ENCODE peak calls at places on chromosomes 11 and 22, in four cellular contexts. C, J, U and L are unnamed samples.
A peak's percentile ranks its signal among the peaks of the same experiment; 100 is the strongest.

GRCh38 chr11:37511425-37511933 is 913.4 kb upstream of the RAG2 start:
- DNase-seq in C (peak; percentile 31), J (no peak), U (no peak), L (no peak)

GRCh38 chr22:25282671-25283561 is 63.5 kb downstream of the CRYBB2 start:
- DNase-seq in C (no peak), J (peak; percentile 78), U (no peak), L (no peak)

GRCh38 chr11:78138694-78139421 is 568 bp downstream of the ALG8 start:
- DNase-seq in C (peak; percentile 67), J (no peak), U (no peak), L (no peak)

GRCh38 chr11:76551400-76551799 is 106.6 kb downstream of the EMSY start:
- DNase-seq in C (peak; percentile 5), J (no peak), U (no peak), L (no peak)

GRCh38 chr11:22670803-22671202 is 4.4 kb downstream of the GAS2 start:
- DNase-seq in C (peak; percentile 1), J (no peak), U (peak; percentile 39), L (no peak)

GRCh38 chr11:43516316-43516820 is 157.6 kb downstream of the TTC17 start:
- DNase-seq in C (no peak), J (no peak), U (no peak), L (no peak)

GRCh38 chr22:33650244-33650643 is 270.0 kb downstream of the LARGE1 start:
- DNase-seq in C (peak; percentile 44), J (no peak), U (no peak), L (no peak)

GRCh38 chr22:49299821-49300231 is 527.8 kb downstream of the BRD1 start:
- DNase-seq in C (no peak), J (peak; percentile 29), U (no peak), L (no peak)

GRCh38 chr11:65152157-65152556 is 17.8 kb upstream of the SYVN1 start:
- DNase-seq in C (no peak), J (no peak), U (no peak), L (no peak)

GRCh38 chr22:33513388-33514336 is 406.6 kb downstream of the LARGE1 start:
- DNase-seq in C (peak; percentile 14), J (no peak), U (peak; percentile 66), L (no peak)

GRCh38 chr22:20992056-20992442 is 9.9 kb downstream of the THAP7 start:
- DNase-seq in C (no peak), J (no peak), U (no peak), L (no peak)

GRCh38 chr11:62182147-62182869 is 7.7 kb upstream of the SCGB1D1 start:
- DNase-seq in C (no peak), J (no peak), U (no peak), L (no peak)

GRCh38 chr11:46493786-46494185 is 100.0 kb downstream of the AMBRA1 start:
- DNase-seq in C (no peak), J (no peak), U (no peak), L (no peak)

GRCh38 chr11:122068096-122068495 is 47.9 kb downstream of the BLID start:
- DNase-seq in C (no peak), J (no peak), U (no peak), L (no peak)

GRCh38 chr11:65624931-65625627 is 9.5 kb downstream of the PCNX3 start:
- DNase-seq in C (no peak), J (no peak), U (no peak), L (no peak)

GRCh38 chr11:7927635-7928034 is 3.4 kb downstream of the OR10A6 start:
- DNase-seq in C (peak; percentile 51), J (no peak), U (no peak), L (no peak)

GRCh38 chr11:120137611-120138521 is at the start of gene TRIM29:
- DNase-seq in C (no peak), J (peak; percentile 59), U (no peak), L (no peak)

GRCh38 chr11:75240381-75241035 is at the start of gene TPBGL:
- DNase-seq in C (peak; percentile 5), J (peak; percentile 76), U (no peak), L (no peak)

GRCh38 chr11:17853280-17853679 is 118.7 kb downstream of the KCNC1 start:
- DNase-seq in C (no peak), J (no peak), U (no peak), L (no peak)

GRCh38 chr11:96307748-96308133 is 35.3 kb downstream of the MAML2 start:
- DNase-seq in C (peak; percentile 92), J (no peak), U (no peak), L (no peak)

GRCh38 chr22:37183432-37184379 is 4.3 kb downstream of the C1QTNF6 start:
- DNase-seq in C (no peak), J (no peak), U (no peak), L (no peak)

GRCh38 chr22:42992092-42992491 is 22.9 kb downstream of the PACSIN2 start:
- DNase-seq in C (no peak), J (no peak), U (no peak), L (no peak)

GRCh38 chr11:64036081-64037026 is 623 bp downstream of the FLRT1 start:
- DNase-seq in C (peak; percentile 76), J (no peak), U (no peak), L (no peak)

GRCh38 chr11:67273260-67273990 is 7.2 kb downstream of the GRK2 start:
- DNase-seq in C (no peak), J (no peak), U (no peak), L (no peak)

GRCh38 chr22:28021998-28022660 is 103.1 kb upstream of the PITPNB start:
- DNase-seq in C (no peak), J (no peak), U (no peak), L (no peak)

GRCh38 chr11:133239530-133239929 is 292.8 kb downstream of the OPCML start:
- DNase-seq in C (no peak), J (no peak), U (no peak), L (no peak)

GRCh38 chr11:79510948-79511347 is 70.1 kb upstream of the TENM4 start:
- DNase-seq in C (no peak), J (no peak), U (no peak), L (no peak)

GRCh38 chr22:22887621-22888503 is at the start of gene IGLL5:
- DNase-seq in C (no peak), J (no peak), U (no peak), L (no peak)

GRCh38 chr11:44969853-44970252 is 19.2 kb upstream of the TP53I11 start:
- DNase-seq in C (no peak), J (no peak), U (no peak), L (no peak)

GRCh38 chr11:83025267-83025704 is 46.4 kb downstream of the RAB30 start:
- DNase-seq in C (no peak), J (no peak), U (peak; percentile 55), L (peak; percentile 70)

GRCh38 chr11:102429691-102430090 is 22.9 kb downstream of the TMEM123 start:
- DNase-seq in C (no peak), J (no peak), U (no peak), L (no peak)

GRCh38 chr11:71145988-71146824 is 106.2 kb downstream of the SHANK2 start:
- DNase-seq in C (no peak), J (no peak), U (no peak), L (no peak)

DNA sequence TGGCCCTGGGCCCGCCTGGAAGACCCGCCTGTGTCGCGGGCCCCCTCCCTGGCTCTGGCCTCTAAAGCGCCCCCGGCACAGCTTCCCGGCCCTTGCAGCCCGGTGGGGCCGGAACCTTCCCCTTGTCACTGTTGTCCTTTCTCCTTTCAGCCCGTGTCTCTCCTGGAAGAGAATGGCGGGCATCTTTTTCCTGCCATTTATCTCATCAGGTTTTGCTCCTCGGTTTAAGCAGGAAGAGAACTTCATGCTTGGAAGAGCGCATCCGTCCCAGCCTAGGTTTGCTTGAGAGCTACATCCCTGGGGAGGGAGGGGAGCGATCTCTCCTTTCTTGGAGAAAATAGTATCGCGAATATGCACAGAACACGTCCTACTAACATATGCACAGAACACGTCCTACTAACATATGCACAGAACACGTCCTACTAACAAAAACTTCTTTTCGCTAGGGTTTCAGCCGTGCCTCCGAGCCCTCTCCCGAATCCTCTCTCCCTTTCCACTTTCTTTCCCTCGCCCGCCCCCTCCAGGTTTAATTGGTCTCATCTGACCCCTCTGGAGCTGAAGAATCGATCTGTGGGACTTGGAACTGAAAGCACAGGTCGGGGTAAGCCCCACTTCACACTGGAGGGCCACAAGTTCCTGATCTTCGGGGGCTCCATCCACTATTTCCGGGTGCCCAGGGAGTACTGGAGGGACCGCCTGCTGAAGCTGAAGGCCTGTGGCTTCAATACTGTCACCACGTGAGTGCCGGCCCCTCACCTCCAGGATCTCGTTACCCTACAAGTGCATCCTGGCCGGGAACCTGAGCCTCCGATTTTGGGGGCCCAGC is 1.2 kb downstream of the GLB1L3 start:
- DNase-seq in C (peak; percentile 10), J (peak; percentile 67), U (no peak), L (no peak)
- TF ChIP-seq EZH2 in C (peak; percentile 95), J (no peak), U (peak; percentile 66), L (peak; percentile 25)

GRCh38 chr22:47397673-47398072 is 635.2 kb downstream of the TBC1D22A start:
- DNase-seq in C (no peak), J (no peak), U (no peak), L (no peak)
- H3K9me3 ChIP-seq in C (no peaks in the 10 kb centered on the region), J (peaks cover 100% of the 10 kb centered on the region), U (no peaks in the 10 kb centered on the region), L (no peaks in the 10 kb centered on the region)

GRCh38 chr11:131982154-131982553 is 611.7 kb downstream of the NTM start:
- DNase-seq in C (no peak), J (peak; percentile 52), U (no peak), L (no peak)

GRCh38 chr11:131993291-131993690 is 622.9 kb downstream of the NTM start:
- DNase-seq in C (no peak), J (no peak), U (no peak), L (no peak)

GRCh38 chr11:131985769-131986393 is 615.5 kb downstream of the NTM start:
- DNase-seq in C (no peak), J (no peak), U (no peak), L (no peak)

GRCh38 chr11:131991606-131992005 is 621.2 kb downstream of the NTM start:
- DNase-seq in C (no peak), J (no peak), U (no peak), L (no peak)

GRCh38 chr11:131987703-131988102 is 617.3 kb downstream of the NTM start:
- DNase-seq in C (no peak), J (no peak), U (no peak), L (no peak)
- H3K9ac ChIP-seq in C (no peak overlapping the region), J (no peak overlapping the region), U (no peak overlapping the region), L (no peak overlapping the region)

GRCh38 chr11:57481915-57482781 is 21.8 kb downstream of the RTN4RL2 start:
- DNase-seq in C (no peak), J (no peak), U (no peak), L (no peak)
- TF ChIP-seq EZH2 in C (no peak), J (peak; percentile 26), U (no peak), L (no peak)

GRCh38 chr11:12235945-12236743 is 125.8 kb downstream of the MICAL2 start:
- DNase-seq in C (peak; percentile 76), J (no peak), U (peak; percentile 58), L (peak; percentile 16)
- H3K9me3 ChIP-seq in C (no peaks in the 10 kb centered on the region), J (no peaks in the 10 kb centered on the region), U (no peaks in the 10 kb centered on the region), L (no peaks in the 10 kb centered on the region)